ENCODE peak calls at places on chromosome 19, in six cellular contexts. One of them, this sample, is unnamed.

GRCh38 chr19:49591731-49592485 is 926 bp downstream of the PRR12 start:
- DNase-seq in AG04450: no peak
- DNase-seq in WTC11: peak
- DNase-seq in neural progenitor cell: peak
- DNase-seq in astrocyte of the spinal cord: peak
- DNase-seq in activated CD8-positive, alpha-beta T cell treated with anti-CD3 and anti-CD28 coated beads for 36 hours: peak
- DNase-seq in this sample: no peak

GRCh38 chr19:4506449-4507149 is 11.7 kb downstream of the PLIN4 start:
- DNase-seq in AG04450: peak
- DNase-seq in WTC11: no peak
- DNase-seq in neural progenitor cell: no peak
- DNase-seq in astrocyte of the spinal cord: peak
- DNase-seq in activated CD8-positive, alpha-beta T cell treated with anti-CD3 and anti-CD28 coated beads for 36 hours: peak
- DNase-seq in this sample: no peak

GRCh38 chr19:54047626-54048025 is 16.1 kb downstream of the VSTM1 start:
- DNase-seq in AG04450: no peak
- DNase-seq in WTC11: no peak
- DNase-seq in neural progenitor cell: no peak
- DNase-seq in astrocyte of the spinal cord: no peak
- DNase-seq in activated CD8-positive, alpha-beta T cell treated with anti-CD3 and anti-CD28 coated beads for 36 hours: no peak
- DNase-seq in this sample: no peak

GRCh38 chr19:5118026-5118425 is 149.1 kb downstream of the KDM4B start:
- DNase-seq in AG04450: no peak
- DNase-seq in WTC11: no peak
- DNase-seq in neural progenitor cell: no peak
- DNase-seq in astrocyte of the spinal cord: no peak
- DNase-seq in activated CD8-positive, alpha-beta T cell treated with anti-CD3 and anti-CD28 coated beads for 36 hours: no peak
- DNase-seq in this sample: no peak

GRCh38 chr19:11066326-11066725 is 22.9 kb upstream of the LDLR start:
- DNase-seq in AG04450: no peak
- DNase-seq in WTC11: no peak
- DNase-seq in neural progenitor cell: no peak
- DNase-seq in astrocyte of the spinal cord: no peak
- DNase-seq in activated CD8-positive, alpha-beta T cell treated with anti-CD3 and anti-CD28 coated beads for 36 hours: no peak
- DNase-seq in this sample: no peak

GRCh38 chr19:29704562-29705558 is 10.2 kb downstream of the C19orf12 start:
- DNase-seq in AG04450: no peak
- DNase-seq in WTC11: no peak
- DNase-seq in neural progenitor cell: no peak
- DNase-seq in astrocyte of the spinal cord: no peak
- DNase-seq in activated CD8-positive, alpha-beta T cell treated with anti-CD3 and anti-CD28 coated beads for 36 hours: peak
- DNase-seq in this sample: no peak

GRCh38 chr19:50975766-50976165 is 6.4 kb upstream of the KLK6 start:
- DNase-seq in AG04450: no peak
- DNase-seq in WTC11: peak
- DNase-seq in neural progenitor cell: no peak
- DNase-seq in astrocyte of the spinal cord: no peak
- DNase-seq in activated CD8-positive, alpha-beta T cell treated with anti-CD3 and anti-CD28 coated beads for 36 hours: no peak
- DNase-seq in this sample: no peak

GRCh38 chr19:1076951-1077350 is 10.0 kb downstream of the ARHGAP45 start:
- DNase-seq in AG04450: no peak
- DNase-seq in WTC11: no peak
- DNase-seq in neural progenitor cell: no peak
- DNase-seq in astrocyte of the spinal cord: no peak
- DNase-seq in activated CD8-positive, alpha-beta T cell treated with anti-CD3 and anti-CD28 coated beads for 36 hours: peak
- DNase-seq in this sample: no peak

GRCh38 chr19:5246554-5247155 is 94.0 kb downstream of the PTPRS start:
- DNase-seq in AG04450: no peak
- DNase-seq in WTC11: no peak
- DNase-seq in neural progenitor cell: no peak
- DNase-seq in astrocyte of the spinal cord: no peak
- DNase-seq in activated CD8-positive, alpha-beta T cell treated with anti-CD3 and anti-CD28 coated beads for 36 hours: peak
- DNase-seq in this sample: no peak

GRCh38 chr19:55166530-55167268 is at the start of gene DNAAF3:
- DNase-seq in AG04450: peak
- DNase-seq in WTC11: peak
- DNase-seq in neural progenitor cell: peak
- DNase-seq in astrocyte of the spinal cord: peak
- DNase-seq in activated CD8-positive, alpha-beta T cell treated with anti-CD3 and anti-CD28 coated beads for 36 hours: peak
- DNase-seq in this sample: peak

GRCh38 chr19:39684283-39684682 is 20.0 kb upstream of the LGALS14 start:
- DNase-seq in AG04450: no peak
- DNase-seq in WTC11: no peak
- DNase-seq in neural progenitor cell: no peak
- DNase-seq in astrocyte of the spinal cord: no peak
- DNase-seq in activated CD8-positive, alpha-beta T cell treated with anti-CD3 and anti-CD28 coated beads for 36 hours: no peak
- DNase-seq in this sample: no peak

GRCh38 chr19:2273356-2274184 is 8.4 kb downstream of the PEAK3 start:
- DNase-seq in AG04450: no peak
- DNase-seq in WTC11: peak
- DNase-seq in neural progenitor cell: peak
- DNase-seq in astrocyte of the spinal cord: peak
- DNase-seq in activated CD8-positive, alpha-beta T cell treated with anti-CD3 and anti-CD28 coated beads for 36 hours: peak
- DNase-seq in this sample: no peak

GRCh38 chr19:50669319-50670101 is 20.3 kb downstream of the C19orf81 start:
- DNase-seq in AG04450: no peak
- DNase-seq in WTC11: no peak
- DNase-seq in neural progenitor cell: no peak
- DNase-seq in astrocyte of the spinal cord: peak
- DNase-seq in activated CD8-positive, alpha-beta T cell treated with anti-CD3 and anti-CD28 coated beads for 36 hours: peak
- DNase-seq in this sample: no peak

GRCh38 chr19:3621689-3622088 is 4.9 kb downstream of the CACTIN start:
- DNase-seq in AG04450: no peak
- DNase-seq in WTC11: no peak
- DNase-seq in neural progenitor cell: no peak
- DNase-seq in astrocyte of the spinal cord: no peak
- DNase-seq in activated CD8-positive, alpha-beta T cell treated with anti-CD3 and anti-CD28 coated beads for 36 hours: no peak
- DNase-seq in this sample: no peak

GRCh38 chr19:12843328-12843727 is 5.0 kb downstream of the MAST1 start:
- DNase-seq in AG04450: no peak
- DNase-seq in WTC11: no peak
- DNase-seq in neural progenitor cell: no peak
- DNase-seq in astrocyte of the spinal cord: no peak
- DNase-seq in activated CD8-positive, alpha-beta T cell treated with anti-CD3 and anti-CD28 coated beads for 36 hours: no peak
- DNase-seq in this sample: no peak

GRCh38 chr19:12841094-12841493 is 2.8 kb downstream of the MAST1 start:
- DNase-seq in AG04450: no peak
- DNase-seq in WTC11: peak
- DNase-seq in neural progenitor cell: peak
- DNase-seq in astrocyte of the spinal cord: no peak
- DNase-seq in activated CD8-positive, alpha-beta T cell treated with anti-CD3 and anti-CD28 coated beads for 36 hours: peak
- DNase-seq in this sample: no peak

GRCh38 chr19:12842511-12842910 is 4.2 kb downstream of the MAST1 start:
- DNase-seq in AG04450: no peak
- DNase-seq in WTC11: no peak
- DNase-seq in neural progenitor cell: no peak
- DNase-seq in astrocyte of the spinal cord: no peak
- DNase-seq in activated CD8-positive, alpha-beta T cell treated with anti-CD3 and anti-CD28 coated beads for 36 hours: no peak
- DNase-seq in this sample: no peak

GRCh38 chr19:12847159-12848139 is 9.1 kb downstream of the MAST1 start:
- DNase-seq in AG04450: no peak
- DNase-seq in WTC11: peak
- DNase-seq in neural progenitor cell: peak
- DNase-seq in astrocyte of the spinal cord: peak
- DNase-seq in activated CD8-positive, alpha-beta T cell treated with anti-CD3 and anti-CD28 coated beads for 36 hours: peak
- DNase-seq in this sample: peak

DNA sequence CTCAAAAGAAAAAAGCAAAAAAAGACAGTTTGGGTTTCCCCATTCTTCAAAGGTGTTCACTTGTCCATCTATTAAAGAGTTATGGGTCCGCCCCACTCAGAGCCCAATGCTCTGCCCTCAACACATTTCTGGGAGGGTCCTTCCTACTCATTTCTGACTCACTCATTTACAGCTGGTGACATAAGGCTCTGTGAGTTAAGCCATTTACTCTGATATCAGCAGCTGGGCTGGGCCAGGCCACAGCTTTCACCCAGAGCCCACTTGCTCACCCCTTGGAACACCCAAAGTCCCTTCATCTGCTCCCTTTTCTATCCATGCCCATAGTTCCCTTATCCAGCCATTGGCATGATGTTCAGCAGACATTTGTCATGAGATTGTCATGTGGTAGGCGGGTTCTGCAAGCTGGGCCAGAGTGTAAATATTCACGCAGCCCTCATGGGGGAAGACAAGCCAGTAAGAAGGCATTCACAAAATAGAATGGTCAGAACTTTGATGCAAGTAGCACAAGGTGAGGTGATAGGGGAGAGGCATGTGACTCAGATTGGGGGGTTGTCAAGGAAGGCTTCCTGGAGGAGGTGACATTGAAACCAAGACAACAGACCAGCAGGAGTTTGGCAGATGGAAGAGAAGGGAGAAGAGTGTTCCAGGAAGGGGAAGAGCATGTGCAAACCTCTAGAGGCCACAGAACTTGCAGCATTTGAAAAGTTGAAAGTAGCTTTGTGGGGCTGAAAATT is 5.9 kb downstream of the MAST1 start:
- DNase-seq in AG04450: no peak
- DNase-seq in WTC11: no peak
- DNase-seq in neural progenitor cell: no peak
- DNase-seq in astrocyte of the spinal cord: no peak
- DNase-seq in activated CD8-positive, alpha-beta T cell treated with anti-CD3 and anti-CD28 coated beads for 36 hours: no peak
- DNase-seq in this sample: no peak
- TF ChIP-seq CTCF in AG04450: no peak
- TF ChIP-seq CTCF in WTC11: no peak
- TF ChIP-seq CTCF in neural progenitor cell: no peak
- TF ChIP-seq CTCF in astrocyte of the spinal cord: no peak
- TF ChIP-seq CTCF in activated CD8-positive, alpha-beta T cell treated with anti-CD3 and anti-CD28 coated beads for 36 hours: no peak
- TF ChIP-seq CTCF in this sample: no peak

GRCh38 chr19:13832096-13832495 is 36.9 kb downstream of the ZSWIM4 start:
- DNase-seq in AG04450: no peak
- DNase-seq in WTC11: no peak
- DNase-seq in neural progenitor cell: no peak
- DNase-seq in astrocyte of the spinal cord: no peak
- DNase-seq in activated CD8-positive, alpha-beta T cell treated with anti-CD3 and anti-CD28 coated beads for 36 hours: no peak
- DNase-seq in this sample: no peak

GRCh38 chr19:13831560-13832056 is 36.4 kb downstream of the ZSWIM4 start:
- DNase-seq in AG04450: no peak
- DNase-seq in WTC11: no peak
- DNase-seq in neural progenitor cell: no peak
- DNase-seq in astrocyte of the spinal cord: peak
- DNase-seq in activated CD8-positive, alpha-beta T cell treated with anti-CD3 and anti-CD28 coated beads for 36 hours: no peak
- DNase-seq in this sample: no peak

GRCh38 chr19:13835791-13836723 is 40.8 kb downstream of the ZSWIM4 start:
- DNase-seq in AG04450: no peak
- DNase-seq in WTC11: no peak
- DNase-seq in neural progenitor cell: no peak
- DNase-seq in astrocyte of the spinal cord: peak
- DNase-seq in activated CD8-positive, alpha-beta T cell treated with anti-CD3 and anti-CD28 coated beads for 36 hours: no peak
- DNase-seq in this sample: no peak

GRCh38 chr19:13834308-13834790 is 39.1 kb downstream of the ZSWIM4 start:
- DNase-seq in AG04450: no peak
- DNase-seq in WTC11: no peak
- DNase-seq in neural progenitor cell: no peak
- DNase-seq in astrocyte of the spinal cord: peak
- DNase-seq in activated CD8-positive, alpha-beta T cell treated with anti-CD3 and anti-CD28 coated beads for 36 hours: no peak
- DNase-seq in this sample: no peak

DNA sequence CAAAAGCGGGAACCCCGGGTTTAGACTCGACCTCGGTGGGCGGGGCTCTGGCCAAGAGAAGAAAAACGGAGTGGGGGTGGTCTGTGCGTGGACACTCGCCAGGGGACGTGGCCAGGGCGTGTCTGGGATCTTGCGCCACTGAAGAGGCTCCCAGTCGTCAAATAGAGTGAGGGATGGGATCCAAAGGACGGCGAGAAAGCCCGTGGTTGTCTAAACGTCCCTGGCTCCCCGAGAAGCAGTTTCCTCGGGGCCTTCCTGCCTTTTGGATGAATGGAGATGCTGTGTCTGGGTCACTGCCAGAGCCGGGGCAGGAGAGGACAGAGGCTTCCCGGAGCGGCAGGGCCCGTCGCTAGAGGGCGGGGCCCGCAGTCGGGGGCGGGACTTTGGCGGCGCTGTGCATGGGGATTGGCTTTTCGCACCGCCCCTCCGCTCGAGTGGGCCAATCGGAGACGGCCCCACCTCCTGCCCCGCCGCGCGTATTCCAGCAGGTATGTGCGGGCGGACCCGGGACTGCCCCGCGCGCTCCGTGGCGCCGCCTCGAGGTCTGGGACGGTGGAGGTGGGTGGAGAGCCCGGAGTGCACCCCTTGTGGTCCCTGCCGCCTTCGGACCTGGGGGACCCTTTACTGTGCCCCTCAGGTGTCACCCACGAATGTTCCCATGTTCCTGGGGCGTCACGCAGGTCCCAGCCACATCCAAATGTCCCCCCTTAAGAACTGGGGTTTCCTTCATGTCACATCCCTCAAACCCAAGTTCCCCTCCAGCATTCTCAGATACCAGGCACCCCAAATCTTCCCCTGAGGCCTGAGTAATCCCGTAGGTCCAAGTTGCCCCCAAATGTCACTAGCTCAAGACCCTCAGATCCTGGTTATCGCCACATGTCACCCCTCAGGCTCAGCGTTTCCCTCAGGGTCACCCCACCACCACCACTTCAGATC is 38.4 kb downstream of the ZSWIM4 start:
- DNase-seq in AG04450: peak
- DNase-seq in WTC11: peak
- DNase-seq in neural progenitor cell: peak
- DNase-seq in astrocyte of the spinal cord: peak
- DNase-seq in activated CD8-positive, alpha-beta T cell treated with anti-CD3 and anti-CD28 coated beads for 36 hours: peak
- DNase-seq in this sample: no peak
- TF ChIP-seq CTCF in AG04450: peak
- TF ChIP-seq CTCF in WTC11: peak
- TF ChIP-seq CTCF in neural progenitor cell: peak
- TF ChIP-seq CTCF in astrocyte of the spinal cord: peak
- TF ChIP-seq CTCF in activated CD8-positive, alpha-beta T cell treated with anti-CD3 and anti-CD28 coated beads for 36 hours: peak
- TF ChIP-seq CTCF in this sample: peak

GRCh38 chr19:42132851-42133528 is 744 bp upstream of the POU2F2 start:
- DNase-seq in AG04450: no peak
- DNase-seq in WTC11: peak
- DNase-seq in neural progenitor cell: peak
- DNase-seq in astrocyte of the spinal cord: peak
- DNase-seq in activated CD8-positive, alpha-beta T cell treated with anti-CD3 and anti-CD28 coated beads for 36 hours: peak
- DNase-seq in this sample: no peak
- TF ChIP-seq CTCF in AG04450: peak
- TF ChIP-seq CTCF in WTC11: peak
- TF ChIP-seq CTCF in neural progenitor cell: peak
- TF ChIP-seq CTCF in astrocyte of the spinal cord: peak
- TF ChIP-seq CTCF in activated CD8-positive, alpha-beta T cell treated with anti-CD3 and anti-CD28 coated beads for 36 hours: peak
- TF ChIP-seq CTCF in this sample: peak

DNA sequence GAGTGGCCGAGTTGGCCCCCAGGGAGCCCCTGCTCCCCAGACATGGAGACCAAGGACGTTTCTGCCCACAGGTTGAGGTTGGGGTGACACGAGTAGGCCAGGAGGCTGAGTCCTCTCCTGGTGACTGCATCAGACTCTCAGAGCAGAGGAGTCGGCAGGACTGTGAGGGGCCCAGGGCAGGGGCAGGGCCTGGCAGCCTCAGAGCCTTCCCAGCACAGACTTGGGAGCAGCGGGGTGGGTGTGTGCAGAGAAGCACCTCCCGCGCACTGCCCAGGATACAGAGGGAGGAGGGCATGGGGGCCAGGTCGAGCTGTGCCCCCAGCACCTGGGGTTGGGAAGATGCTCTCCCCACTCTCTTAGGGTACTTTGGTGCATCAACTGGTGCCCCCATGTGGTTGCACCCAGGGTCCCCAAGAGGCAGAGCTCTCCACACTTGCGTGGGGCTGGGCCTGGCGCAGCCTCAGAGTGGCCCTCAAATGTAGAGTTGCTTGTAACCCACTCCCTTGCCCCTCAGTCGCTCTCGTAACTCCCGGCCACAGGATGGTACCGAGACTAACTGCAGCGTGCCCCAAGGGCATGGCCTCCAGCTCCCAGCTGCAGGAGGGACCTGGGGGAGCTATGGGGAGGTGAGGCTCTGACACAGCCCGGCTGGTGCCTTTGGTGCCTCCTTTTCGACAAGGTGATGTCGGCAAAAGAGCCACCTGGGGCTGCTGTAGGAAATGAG is 15.9 kb downstream of the TSSK6 start:
- DNase-seq in AG04450: no peak
- DNase-seq in WTC11: no peak
- DNase-seq in neural progenitor cell: no peak
- DNase-seq in astrocyte of the spinal cord: no peak
- DNase-seq in activated CD8-positive, alpha-beta T cell treated with anti-CD3 and anti-CD28 coated beads for 36 hours: no peak
- DNase-seq in this sample: no peak
- TF ChIP-seq CTCF in AG04450: no peak
- TF ChIP-seq CTCF in WTC11: no peak
- TF ChIP-seq CTCF in neural progenitor cell: no peak
- TF ChIP-seq CTCF in astrocyte of the spinal cord: no peak
- TF ChIP-seq CTCF in activated CD8-positive, alpha-beta T cell treated with anti-CD3 and anti-CD28 coated beads for 36 hours: no peak
- TF ChIP-seq CTCF in this sample: no peak

This sample was measured in AG09319.